ENCODE peak calls at places on chromosome X, in nine cellular contexts. One of them, this sample, is unnamed.
A peak's percentile ranks its signal among the peaks of the same experiment; 100 is the strongest.

GRCh38 chrX:499870-500364 is 113.2 kb upstream of the PPP2R3B start:
- DNase-seq in NCI-H1417: no peak
- DNase-seq in HS-27A: no peak
- DNase-seq in dorsolateral prefrontal cortex: no peak
- DNase-seq in HFF-Myc: no peak
- DNase-seq in NCI-H1092 treated with DMSO at 0.1 percent for 48 hours: no peak
- DNase-seq in HT1080: no peak
- DNase-seq in CMK: no peak
- DNase-seq in NCI-H345: no peak
- DNase-seq in this sample: no peak

GRCh38 chrX:2691543-2692220 is 587 bp downstream of the CD99 start:
- DNase-seq in NCI-H1417: no peak
- DNase-seq in HS-27A: no peak
- DNase-seq in dorsolateral prefrontal cortex: no peak
- DNase-seq in HFF-Myc: no peak
- DNase-seq in NCI-H1092 treated with DMSO at 0.1 percent for 48 hours: no peak
- DNase-seq in HT1080: peak; percentile 40
- DNase-seq in CMK: no peak
- DNase-seq in NCI-H345: no peak
- DNase-seq in this sample: no peak

GRCh38 chrX:100643943-100644587 is at the start of gene SRPX2:
- DNase-seq in NCI-H1417: no peak
- DNase-seq in HS-27A: peak; percentile 50
- DNase-seq in dorsolateral prefrontal cortex: no peak
- DNase-seq in HFF-Myc: peak; percentile 63
- DNase-seq in NCI-H1092 treated with DMSO at 0.1 percent for 48 hours: no peak
- DNase-seq in HT1080: peak; percentile 91
- DNase-seq in CMK: no peak
- DNase-seq in NCI-H345: no peak
- DNase-seq in this sample: peak; percentile 45

GRCh38 chrX:110964761-110965160 is 131.2 kb upstream of the PAK3 start:
- DNase-seq in NCI-H1417: no peak
- DNase-seq in HS-27A: no peak
- DNase-seq in dorsolateral prefrontal cortex: peak; percentile 68
- DNase-seq in HFF-Myc: no peak
- DNase-seq in NCI-H1092 treated with DMSO at 0.1 percent for 48 hours: peak; percentile 92
- DNase-seq in HT1080: no peak
- DNase-seq in CMK: no peak
- DNase-seq in NCI-H345: peak; percentile 70
- DNase-seq in this sample: no peak

GRCh38 chrX:154719132-154719675 is 31.7 kb downstream of the GAB3 start:
- DNase-seq in NCI-H1417: no peak
- DNase-seq in HS-27A: no peak
- DNase-seq in dorsolateral prefrontal cortex: no peak
- DNase-seq in HFF-Myc: no peak
- DNase-seq in NCI-H1092 treated with DMSO at 0.1 percent for 48 hours: no peak
- DNase-seq in HT1080: peak; percentile 76
- DNase-seq in CMK: no peak
- DNase-seq in NCI-H345: no peak
- DNase-seq in this sample: peak; percentile 46

GRCh38 chrX:20211261-20211786 is 55.4 kb downstream of the RPS6KA3 start:
- DNase-seq in NCI-H1417: no peak
- DNase-seq in HS-27A: no peak
- DNase-seq in dorsolateral prefrontal cortex: no peak
- DNase-seq in HFF-Myc: no peak
- DNase-seq in NCI-H1092 treated with DMSO at 0.1 percent for 48 hours: no peak
- DNase-seq in HT1080: no peak
- DNase-seq in CMK: no peak
- DNase-seq in NCI-H345: no peak
- DNase-seq in this sample: no peak

GRCh38 chrX:14700982-14701381 is 171.6 kb downstream of the GLRA2 start:
- DNase-seq in NCI-H1417: no peak
- DNase-seq in HS-27A: no peak
- DNase-seq in dorsolateral prefrontal cortex: no peak
- DNase-seq in HFF-Myc: no peak
- DNase-seq in NCI-H1092 treated with DMSO at 0.1 percent for 48 hours: no peak
- DNase-seq in HT1080: no peak
- DNase-seq in CMK: no peak
- DNase-seq in NCI-H345: no peak
- DNase-seq in this sample: no peak

GRCh38 chrX:9211269-9211668 is 177.3 kb upstream of the FAM9B start:
- DNase-seq in NCI-H1417: no peak
- DNase-seq in HS-27A: no peak
- DNase-seq in dorsolateral prefrontal cortex: no peak
- DNase-seq in HFF-Myc: no peak
- DNase-seq in NCI-H1092 treated with DMSO at 0.1 percent for 48 hours: no peak
- DNase-seq in HT1080: no peak
- DNase-seq in CMK: no peak
- DNase-seq in NCI-H345: no peak
- DNase-seq in this sample: no peak

GRCh38 chrX:153557618-153558017 is 40.2 kb downstream of the ATP2B3 start:
- DNase-seq in NCI-H1417: no peak
- DNase-seq in HS-27A: no peak
- DNase-seq in dorsolateral prefrontal cortex: no peak
- DNase-seq in HFF-Myc: no peak
- DNase-seq in NCI-H1092 treated with DMSO at 0.1 percent for 48 hours: no peak
- DNase-seq in HT1080: no peak
- DNase-seq in CMK: no peak
- DNase-seq in NCI-H345: no peak
- DNase-seq in this sample: peak; percentile 17

GRCh38 chrX:73262991-73263390 is 48.3 kb upstream of the NAP1L2 start:
- DNase-seq in NCI-H1417: no peak
- DNase-seq in HS-27A: no peak
- DNase-seq in dorsolateral prefrontal cortex: no peak
- DNase-seq in HFF-Myc: no peak
- DNase-seq in NCI-H1092 treated with DMSO at 0.1 percent for 48 hours: peak; percentile 5
- DNase-seq in HT1080: no peak
- DNase-seq in CMK: no peak
- DNase-seq in NCI-H345: no peak
- DNase-seq in this sample: peak; percentile 19

GRCh38 chrX:1794586-1794985 is 179.7 kb downstream of the ASMT start:
- DNase-seq in NCI-H1417: no peak
- DNase-seq in HS-27A: no peak
- DNase-seq in dorsolateral prefrontal cortex: no peak
- DNase-seq in HFF-Myc: no peak
- DNase-seq in NCI-H1092 treated with DMSO at 0.1 percent for 48 hours: no peak
- DNase-seq in HT1080: no peak
- DNase-seq in CMK: no peak
- DNase-seq in NCI-H345: no peak
- DNase-seq in this sample: no peak

GRCh38 chrX:77451041-77451440 is 3.9 kb downstream of the FGF16 start:
- DNase-seq in NCI-H1417: no peak
- DNase-seq in HS-27A: no peak
- DNase-seq in dorsolateral prefrontal cortex: no peak
- DNase-seq in HFF-Myc: peak; percentile 3
- DNase-seq in NCI-H1092 treated with DMSO at 0.1 percent for 48 hours: no peak
- DNase-seq in HT1080: peak; percentile 68
- DNase-seq in CMK: no peak
- DNase-seq in NCI-H345: no peak
- DNase-seq in this sample: no peak

GRCh38 chrX:103953353-103953752 is 9.1 kb upstream of the TMSB15B start:
- DNase-seq in NCI-H1417: no peak
- DNase-seq in HS-27A: no peak
- DNase-seq in dorsolateral prefrontal cortex: no peak
- DNase-seq in HFF-Myc: no peak
- DNase-seq in NCI-H1092 treated with DMSO at 0.1 percent for 48 hours: no peak
- DNase-seq in HT1080: no peak
- DNase-seq in CMK: no peak
- DNase-seq in NCI-H345: no peak
- DNase-seq in this sample: no peak

GRCh38 chrX:45806410-45807121 is 605.9 kb upstream of the DIPK2B start:
- DNase-seq in NCI-H1417: no peak
- DNase-seq in HS-27A: peak; percentile 56
- DNase-seq in dorsolateral prefrontal cortex: no peak
- DNase-seq in HFF-Myc: peak; percentile 65
- DNase-seq in NCI-H1092 treated with DMSO at 0.1 percent for 48 hours: no peak
- DNase-seq in HT1080: peak; percentile 84
- DNase-seq in CMK: no peak
- DNase-seq in NCI-H345: no peak
- DNase-seq in this sample: peak; percentile 67

GRCh38 chrX:56798866-56799864 is 70.1 kb downstream of the NBDY start:
- DNase-seq in NCI-H1417: peak; percentile 22
- DNase-seq in HS-27A: no peak
- DNase-seq in dorsolateral prefrontal cortex: no peak
- DNase-seq in HFF-Myc: no peak
- DNase-seq in NCI-H1092 treated with DMSO at 0.1 percent for 48 hours: peak; percentile 79
- DNase-seq in HT1080: no peak
- DNase-seq in CMK: no peak
- DNase-seq in NCI-H345: peak; percentile 63
- DNase-seq in this sample: no peak

GRCh38 chrX:44342866-44343265 is 606 bp downstream of the EFHC2 start:
- DNase-seq in NCI-H1417: no peak
- DNase-seq in HS-27A: no peak
- DNase-seq in dorsolateral prefrontal cortex: no peak
- DNase-seq in HFF-Myc: no peak
- DNase-seq in NCI-H1092 treated with DMSO at 0.1 percent for 48 hours: no peak
- DNase-seq in HT1080: no peak
- DNase-seq in CMK: no peak
- DNase-seq in NCI-H345: no peak
- DNase-seq in this sample: no peak

GRCh38 chrX:67622053-67622452 is 78.2 kb downstream of the AR start:
- DNase-seq in NCI-H1417: no peak
- DNase-seq in HS-27A: no peak
- DNase-seq in dorsolateral prefrontal cortex: no peak
- DNase-seq in HFF-Myc: no peak
- DNase-seq in NCI-H1092 treated with DMSO at 0.1 percent for 48 hours: no peak
- DNase-seq in HT1080: no peak
- DNase-seq in CMK: no peak
- DNase-seq in NCI-H345: no peak
- DNase-seq in this sample: no peak

GRCh38 chrX:8782595-8782994 is 18.6 kb downstream of the FAM9A start:
- DNase-seq in NCI-H1417: no peak
- DNase-seq in HS-27A: no peak
- DNase-seq in dorsolateral prefrontal cortex: no peak
- DNase-seq in HFF-Myc: no peak
- DNase-seq in NCI-H1092 treated with DMSO at 0.1 percent for 48 hours: no peak
- DNase-seq in HT1080: no peak
- DNase-seq in CMK: no peak
- DNase-seq in NCI-H345: no peak
- DNase-seq in this sample: no peak

GRCh38 chrX:13029341-13029740 is 15.1 kb downstream of the FAM9C start:
- DNase-seq in NCI-H1417: no peak
- DNase-seq in HS-27A: no peak
- DNase-seq in dorsolateral prefrontal cortex: no peak
- DNase-seq in HFF-Myc: no peak
- DNase-seq in NCI-H1092 treated with DMSO at 0.1 percent for 48 hours: no peak
- DNase-seq in HT1080: no peak
- DNase-seq in CMK: no peak
- DNase-seq in NCI-H345: no peak
- DNase-seq in this sample: no peak

GRCh38 chrX:153672531-153673397 is 849 bp downstream of the PNCK start:
- DNase-seq in NCI-H1417: no peak
- DNase-seq in HS-27A: no peak
- DNase-seq in dorsolateral prefrontal cortex: no peak
- DNase-seq in HFF-Myc: no peak
- DNase-seq in NCI-H1092 treated with DMSO at 0.1 percent for 48 hours: no peak
- DNase-seq in HT1080: no peak
- DNase-seq in CMK: no peak
- DNase-seq in NCI-H345: no peak
- DNase-seq in this sample: no peak

GRCh38 chrX:115911967-115912366 is 258.6 kb upstream of the AGTR2 start:
- DNase-seq in NCI-H1417: no peak
- DNase-seq in HS-27A: no peak
- DNase-seq in dorsolateral prefrontal cortex: no peak
- DNase-seq in HFF-Myc: no peak
- DNase-seq in NCI-H1092 treated with DMSO at 0.1 percent for 48 hours: no peak
- DNase-seq in HT1080: no peak
- DNase-seq in CMK: no peak
- DNase-seq in NCI-H345: no peak
- DNase-seq in this sample: no peak

GRCh38 chrX:137194164-137194563 is 160.4 kb upstream of the GPR101 start:
- DNase-seq in NCI-H1417: no peak
- DNase-seq in HS-27A: no peak
- DNase-seq in dorsolateral prefrontal cortex: no peak
- DNase-seq in HFF-Myc: no peak
- DNase-seq in NCI-H1092 treated with DMSO at 0.1 percent for 48 hours: peak; percentile 56
- DNase-seq in HT1080: peak; percentile 36
- DNase-seq in CMK: no peak
- DNase-seq in NCI-H345: peak; percentile 18
- DNase-seq in this sample: peak; percentile 66

GRCh38 chrX:144896323-144896722 is 351.0 kb upstream of the SPANXN1 start:
- DNase-seq in NCI-H1417: no peak
- DNase-seq in HS-27A: no peak
- DNase-seq in dorsolateral prefrontal cortex: no peak
- DNase-seq in HFF-Myc: no peak
- DNase-seq in NCI-H1092 treated with DMSO at 0.1 percent for 48 hours: peak; percentile 28
- DNase-seq in HT1080: peak; percentile 6
- DNase-seq in CMK: no peak
- DNase-seq in NCI-H345: no peak
- DNase-seq in this sample: peak; percentile 35

GRCh38 chrX:154375156-154375504 is 696 bp upstream of the FLNA start:
- DNase-seq in NCI-H1417: no peak
- DNase-seq in HS-27A: no peak
- DNase-seq in dorsolateral prefrontal cortex: no peak
- DNase-seq in HFF-Myc: no peak
- DNase-seq in NCI-H1092 treated with DMSO at 0.1 percent for 48 hours: no peak
- DNase-seq in HT1080: no peak
- DNase-seq in CMK: no peak
- DNase-seq in NCI-H345: no peak
- DNase-seq in this sample: no peak

GRCh38 chrX:74343970-74344622 is 40.1 kb downstream of the ZCCHC13 start:
- DNase-seq in NCI-H1417: peak; percentile 83
- DNase-seq in HS-27A: peak; percentile 74
- DNase-seq in dorsolateral prefrontal cortex: no peak
- DNase-seq in HFF-Myc: peak; percentile 75
- DNase-seq in NCI-H1092 treated with DMSO at 0.1 percent for 48 hours: peak; percentile 66
- DNase-seq in HT1080: peak; percentile 96
- DNase-seq in CMK: peak; percentile 43
- DNase-seq in NCI-H345: peak; percentile 81
- DNase-seq in this sample: peak; percentile 88

GRCh38 chrX:21740329-21741274 is 17.3 kb downstream of the SMPX start:
- DNase-seq in NCI-H1417: no peak
- DNase-seq in HS-27A: no peak
- DNase-seq in dorsolateral prefrontal cortex: no peak
- DNase-seq in HFF-Myc: no peak
- DNase-seq in NCI-H1092 treated with DMSO at 0.1 percent for 48 hours: peak; percentile 49
- DNase-seq in HT1080: no peak
- DNase-seq in CMK: no peak
- DNase-seq in NCI-H345: peak; percentile 21
- DNase-seq in this sample: no peak

GRCh38 chrX:1425381-1425780 is 27.3 kb downstream of the ASMTL start:
- DNase-seq in NCI-H1417: no peak
- DNase-seq in HS-27A: no peak
- DNase-seq in dorsolateral prefrontal cortex: peak; percentile 6
- DNase-seq in HFF-Myc: no peak
- DNase-seq in NCI-H1092 treated with DMSO at 0.1 percent for 48 hours: no peak
- DNase-seq in HT1080: no peak
- DNase-seq in CMK: no peak
- DNase-seq in NCI-H345: no peak
- DNase-seq in this sample: no peak

GRCh38 chrX:115642895-115643530 is 82.0 kb downstream of the PLS3 start:
- DNase-seq in NCI-H1417: peak; percentile 46
- DNase-seq in HS-27A: no peak
- DNase-seq in dorsolateral prefrontal cortex: no peak
- DNase-seq in HFF-Myc: peak; percentile 55
- DNase-seq in NCI-H1092 treated with DMSO at 0.1 percent for 48 hours: peak; percentile 42
- DNase-seq in HT1080: peak; percentile 37
- DNase-seq in CMK: no peak
- DNase-seq in NCI-H345: peak; percentile 39
- DNase-seq in this sample: peak; percentile 68

GRCh38 chrX:20711366-20711765 is 444.7 kb upstream of the RPS6KA3 start:
- DNase-seq in NCI-H1417: no peak
- DNase-seq in HS-27A: no peak
- DNase-seq in dorsolateral prefrontal cortex: no peak
- DNase-seq in HFF-Myc: no peak
- DNase-seq in NCI-H1092 treated with DMSO at 0.1 percent for 48 hours: peak; percentile 7
- DNase-seq in HT1080: no peak
- DNase-seq in CMK: no peak
- DNase-seq in NCI-H345: peak; percentile 67
- DNase-seq in this sample: no peak

GRCh38 chrX:18828832-18829404 is 121.5 kb downstream of the PPEF1 start:
- DNase-seq in NCI-H1417: no peak
- DNase-seq in HS-27A: no peak
- DNase-seq in dorsolateral prefrontal cortex: no peak
- DNase-seq in HFF-Myc: no peak
- DNase-seq in NCI-H1092 treated with DMSO at 0.1 percent for 48 hours: no peak
- DNase-seq in HT1080: peak; percentile 24
- DNase-seq in CMK: no peak
- DNase-seq in NCI-H345: no peak
- DNase-seq in this sample: no peak

GRCh38 chrX:48958635-48959094 is 1.3 kb upstream of the OTUD5 start:
- DNase-seq in NCI-H1417: no peak
- DNase-seq in HS-27A: no peak
- DNase-seq in dorsolateral prefrontal cortex: peak; percentile 37
- DNase-seq in HFF-Myc: no peak
- DNase-seq in NCI-H1092 treated with DMSO at 0.1 percent for 48 hours: peak; percentile 51
- DNase-seq in HT1080: peak; percentile 50
- DNase-seq in CMK: no peak
- DNase-seq in NCI-H345: no peak
- DNase-seq in this sample: peak; percentile 57